ENCODE peak calls at places on chromosomes 13 and 19, in four cellular contexts. H, O, U and E are unnamed samples. For H3K4me1, the result is how much of the 10 kb centered on the place peaks cover.

GRCh38 chr13:73981595-73981994 is 152.6 kb downstream of the KLF12 start:
- DNase-seq in O (no peak), U (no peak), H (no peak), E (no peak)

GRCh38 chr13:73754727-73755292 is 379.4 kb downstream of the KLF12 start:
- DNase-seq in H (peak), O (peak), U (peak), E (no peak)

GRCh38 chr19:33424181-33424580 is 50.7 kb downstream of the CEBPG start:
- DNase-seq in O (no peak), H (no peak), U (no peak), E (no peak)

GRCh38 chr13:27283906-27284523 is 13.4 kb downstream of the RASL11A start:
- DNase-seq in U (peak), H (peak), O (no peak), E (no peak)

GRCh38 chr19:49338691-49339363 is 3.6 kb downstream of the CD37 start:
- DNase-seq in U (peak), H (peak), O (no peak), E (no peak)

GRCh38 chr19:48728882-48729645 is 9.5 kb upstream of the MAMSTR start:
- DNase-seq in O (no peak), H (no peak), U (no peak), E (no peak)

GRCh38 chr13:24217601-24218281 is 57.2 kb downstream of the SPATA13 start:
- DNase-seq in H (no peak), U (no peak), O (peak), E (no peak)

GRCh38 chr19:39282021-39282420 is 13.8 kb downstream of the IFNL2 start:
- DNase-seq in O (no peak), H (no peak), U (no peak), E (no peak)

GRCh38 chr19:11198769-11199469 is 1.6 kb upstream of the KANK2 start:
- DNase-seq in O (no peak), H (no peak), U (no peak), E (no peak)

GRCh38 chr19:11196406-11197287 is 698 bp downstream of the KANK2 start:
- DNase-seq in O (no peak), H (peak), U (peak), E (no peak)

GRCh38 chr19:11198175-11198534 is 810 bp upstream of the KANK2 start:
- DNase-seq in U (no peak), O (no peak), H (no peak), E (no peak)

GRCh38 chr19:11195681-11196080 is 1.7 kb downstream of the KANK2 start:
- DNase-seq in U (no peak), H (no peak), O (no peak), E (no peak)

GRCh38 chr19:11197291-11198174 is at the start of gene KANK2:
- DNase-seq in O (peak), H (peak), U (peak), E (peak)
- TF ChIP-seq SMC3 in O (no peak), H (peak), U (peak), E (no peak)

DNA sequence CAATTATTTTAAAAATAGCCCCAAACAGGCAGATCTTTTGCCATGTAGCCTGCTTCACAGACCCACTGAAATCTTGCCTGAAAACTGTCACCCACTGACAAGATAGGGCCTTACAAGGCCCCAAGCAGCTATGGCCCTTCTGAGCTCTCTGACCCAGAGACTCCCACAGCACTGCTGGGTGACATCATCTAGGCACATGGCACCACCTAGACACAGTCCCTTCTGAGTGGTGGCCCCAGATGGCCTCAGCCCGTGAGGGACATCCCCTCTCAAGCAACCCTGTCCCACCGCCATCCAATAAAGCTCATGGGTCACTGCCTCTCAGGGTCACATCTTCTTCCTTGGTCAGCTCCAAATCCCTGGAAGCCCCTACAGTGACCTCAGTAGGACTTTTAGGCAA is 65.0 kb upstream of the DOCK9 start:
- DNase-seq in U (no peak), O (no peak), H (no peak), E (no peak)
- H3K4me1 ChIP-seq in U (under half), O (under half), H (under half), E (under half)

GRCh38 chr13:39913928-39914327 is 258.5 kb downstream of the COG6 start:
- DNase-seq in H (no peak), O (no peak), U (no peak), E (no peak)
- TF ChIP-seq JUND in H (no peak), O (no peak), U (no peak), E (no peak)

GRCh38 chr13:70571221-70571620 is 463.0 kb upstream of the KLHL1 start:
- DNase-seq in U (no peak), O (no peak), H (no peak), E (no peak)

GRCh38 chr13:70568571-70568970 is 460.3 kb upstream of the KLHL1 start:
- DNase-seq in O (peak), U (peak), H (peak), E (peak)
- TF ChIP-seq SMC3 in O (peak), U (no peak), H (peak), E (peak)

GRCh38 chr19:2186071-2186846 is 22.5 kb downstream of the DOT1L start:
- DNase-seq in O (no peak), U (no peak), H (no peak), E (no peak)
- H3K4me1 ChIP-seq in O (under half), U (half or more), H (under half), E (under half)

DNA sequence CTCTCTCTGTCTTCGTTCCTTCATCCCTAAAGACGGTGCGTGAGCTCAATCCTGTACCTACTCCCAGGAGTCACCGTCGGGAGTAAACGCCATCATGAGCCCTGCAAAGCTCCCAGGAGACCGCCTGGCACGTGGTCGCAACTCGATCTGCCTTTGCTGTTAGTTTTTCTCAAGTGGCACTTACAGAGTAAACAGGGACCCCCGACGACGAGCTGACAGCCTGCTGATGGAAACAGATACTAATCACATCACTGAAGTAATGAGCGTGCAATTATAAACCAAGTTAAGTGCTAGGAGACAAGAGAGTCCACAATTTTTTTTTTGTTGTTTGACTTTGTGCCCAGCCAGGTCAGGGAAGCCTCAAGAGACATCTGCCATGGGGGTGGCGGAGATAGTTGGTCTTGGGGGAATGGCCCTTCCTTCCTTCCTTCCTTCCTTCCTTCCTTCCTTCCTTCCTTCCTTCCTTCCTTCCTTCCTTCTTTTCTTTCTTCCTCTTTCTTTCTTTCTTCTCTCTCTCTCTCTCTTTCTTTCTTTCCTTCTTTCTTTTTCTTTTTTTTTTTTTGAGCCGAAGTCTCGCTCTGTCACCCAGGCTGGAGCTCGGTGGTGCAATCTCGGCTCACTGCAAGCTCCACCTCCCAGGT is 23.6 kb downstream of the CACNG6 start:
- DNase-seq in O (no peak), H (no peak), U (no peak), E (no peak)
- TF ChIP-seq JUND in O (no peak), H (no peak), U (no peak), E (no peak)

DNA sequence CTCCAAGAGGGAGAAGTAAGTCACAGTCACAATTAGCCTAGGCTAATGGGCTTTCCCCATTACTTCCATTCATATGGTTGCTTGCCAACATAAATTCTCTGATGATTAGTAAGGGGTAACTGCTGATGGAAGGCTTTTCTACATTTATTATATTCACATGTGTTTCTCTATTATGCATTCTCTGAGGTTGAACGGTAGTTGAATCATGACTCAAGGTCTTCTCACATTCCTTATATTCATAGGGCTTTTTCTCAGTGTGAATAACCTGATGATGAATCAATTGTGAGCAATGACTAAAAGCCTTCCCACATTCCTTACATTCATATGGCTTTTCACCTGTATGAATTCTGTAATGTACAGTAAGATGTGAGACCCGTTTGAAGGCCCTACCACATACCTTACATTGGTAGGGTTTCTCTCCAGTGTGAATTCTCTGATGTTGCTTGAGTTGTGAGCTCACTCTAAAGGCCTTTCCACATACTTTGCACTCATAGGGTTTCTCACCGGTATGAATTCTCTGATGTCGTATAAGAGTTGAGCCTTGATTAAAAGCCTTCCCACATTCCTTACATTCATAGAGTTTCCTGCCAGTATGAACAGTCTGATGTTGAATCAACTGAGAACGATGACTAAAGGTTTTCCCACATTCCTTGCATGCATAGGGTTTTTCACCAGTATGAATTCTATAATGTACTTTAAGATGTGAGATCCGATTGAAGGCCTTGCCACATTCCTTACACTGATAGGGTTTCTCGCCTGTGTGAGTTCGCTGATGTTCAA is 9.3 kb downstream of the ZNF582 start:
- DNase-seq in U (no peak), O (no peak), H (no peak), E (no peak)
- TF ChIP-seq SMC3 in U (no peak), O (no peak), H (no peak), E (no peak)

DNA sequence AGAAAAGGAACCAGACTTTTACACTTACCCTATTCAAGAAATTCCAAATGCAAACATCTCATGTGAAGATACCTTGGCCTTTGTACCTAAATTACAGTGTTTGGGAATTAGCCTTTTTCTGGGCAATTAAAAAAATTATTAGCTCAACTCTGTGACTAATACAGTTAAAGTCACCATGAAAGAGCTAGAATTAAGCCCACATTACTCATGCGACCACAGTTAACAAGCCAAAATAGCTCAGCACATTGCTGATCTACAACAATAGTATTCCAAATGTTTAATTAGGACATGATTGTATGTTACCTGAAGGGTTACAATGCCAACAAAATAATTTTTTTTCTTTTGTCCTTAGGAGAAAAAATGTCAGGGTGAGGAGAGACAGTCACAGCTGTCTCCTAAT is 263.6 kb upstream of the GPC6 start:
- DNase-seq in H (no peak), U (no peak), O (no peak), E (no peak)
- H3K4me1 ChIP-seq in H (under half), U (under half), O (under half), E (under half)